ENCODE peak calls at places on chromosomes 7 and 10, in eight cellular contexts. One of them, this sample, is unnamed.

GRCh38 chr7:150421831-150422230 is 28.6 kb upstream of the GIMAP8 start:
- DNase-seq in GM19239: no peak
- DNase-seq in NCI-H460: no peak
- DNase-seq in T follicular helper cell: no peak
- DNase-seq in choroid plexus epithelial cell: no peak
- DNase-seq in GM12892: no peak
- DNase-seq in DMS 273 treated with DMSO at 0.1 percent for 48 hours: no peak
- DNase-seq in HFFc6: no peak
- DNase-seq in this sample: no peak

GRCh38 chr7:8121243-8121642 is 140.7 kb downstream of the ICA1 start:
- DNase-seq in GM19239: no peak
- DNase-seq in NCI-H460: no peak
- DNase-seq in T follicular helper cell: no peak
- DNase-seq in choroid plexus epithelial cell: no peak
- DNase-seq in GM12892: no peak
- DNase-seq in DMS 273 treated with DMSO at 0.1 percent for 48 hours: no peak
- DNase-seq in HFFc6: peak; percentile 3
- DNase-seq in this sample: no peak

GRCh38 chr10:86955501-86956194 is 1.8 kb downstream of the MMRN2 start:
- DNase-seq in GM19239: no peak
- DNase-seq in NCI-H460: no peak
- DNase-seq in T follicular helper cell: no peak
- DNase-seq in choroid plexus epithelial cell: no peak
- DNase-seq in GM12892: no peak
- DNase-seq in DMS 273 treated with DMSO at 0.1 percent for 48 hours: no peak
- DNase-seq in HFFc6: no peak
- DNase-seq in this sample: no peak

GRCh38 chr7:151482883-151483699 is 36.6 kb downstream of the RHEB start:
- DNase-seq in GM19239: no peak
- DNase-seq in NCI-H460: no peak
- DNase-seq in T follicular helper cell: no peak
- DNase-seq in choroid plexus epithelial cell: no peak
- DNase-seq in GM12892: no peak
- DNase-seq in DMS 273 treated with DMSO at 0.1 percent for 48 hours: no peak
- DNase-seq in HFFc6: no peak
- DNase-seq in this sample: no peak

GRCh38 chr10:26729395-26729794 is 31.9 kb downstream of the PDSS1 start:
- DNase-seq in GM19239: no peak
- DNase-seq in NCI-H460: no peak
- DNase-seq in T follicular helper cell: no peak
- DNase-seq in choroid plexus epithelial cell: no peak
- DNase-seq in GM12892: no peak
- DNase-seq in DMS 273 treated with DMSO at 0.1 percent for 48 hours: no peak
- DNase-seq in HFFc6: no peak
- DNase-seq in this sample: no peak

GRCh38 chr10:24435374-24435773 is 226.4 kb downstream of the KIAA1217 start:
- DNase-seq in GM19239: no peak
- DNase-seq in NCI-H460: no peak
- DNase-seq in T follicular helper cell: no peak
- DNase-seq in choroid plexus epithelial cell: peak; percentile 55
- DNase-seq in GM12892: no peak
- DNase-seq in DMS 273 treated with DMSO at 0.1 percent for 48 hours: no peak
- DNase-seq in HFFc6: peak; percentile 80
- DNase-seq in this sample: no peak

GRCh38 chr10:62755662-62756653 is 48.6 kb upstream of the ADO start:
- DNase-seq in GM19239: no peak
- DNase-seq in NCI-H460: no peak
- DNase-seq in T follicular helper cell: no peak
- DNase-seq in choroid plexus epithelial cell: no peak
- DNase-seq in GM12892: no peak
- DNase-seq in DMS 273 treated with DMSO at 0.1 percent for 48 hours: no peak
- DNase-seq in HFFc6: no peak
- DNase-seq in this sample: no peak

GRCh38 chr7:119196183-119196582 is 971.7 kb downstream of the ANKRD7 start:
- DNase-seq in GM19239: no peak
- DNase-seq in NCI-H460: no peak
- DNase-seq in T follicular helper cell: no peak
- DNase-seq in choroid plexus epithelial cell: no peak
- DNase-seq in GM12892: no peak
- DNase-seq in DMS 273 treated with DMSO at 0.1 percent for 48 hours: no peak
- DNase-seq in HFFc6: no peak
- DNase-seq in this sample: no peak

GRCh38 chr7:22564511-22565045 is 64.6 kb upstream of the STEAP1B start:
- DNase-seq in GM19239: no peak
- DNase-seq in NCI-H460: no peak
- DNase-seq in T follicular helper cell: no peak
- DNase-seq in choroid plexus epithelial cell: peak; percentile 77
- DNase-seq in GM12892: no peak
- DNase-seq in DMS 273 treated with DMSO at 0.1 percent for 48 hours: no peak
- DNase-seq in HFFc6: peak; percentile 89
- DNase-seq in this sample: no peak

GRCh38 chr7:117302396-117302795 is 20.5 kb downstream of the WNT2 start:
- DNase-seq in GM19239: no peak
- DNase-seq in NCI-H460: no peak
- DNase-seq in T follicular helper cell: no peak
- DNase-seq in choroid plexus epithelial cell: no peak
- DNase-seq in GM12892: no peak
- DNase-seq in DMS 273 treated with DMSO at 0.1 percent for 48 hours: no peak
- DNase-seq in HFFc6: no peak
- DNase-seq in this sample: no peak

GRCh38 chr7:116525913-116526857 is 1.3 kb downstream of the CAV1 start:
- DNase-seq in GM19239: peak; percentile 74
- DNase-seq in NCI-H460: peak; percentile 71
- DNase-seq in T follicular helper cell: peak; percentile 23
- DNase-seq in choroid plexus epithelial cell: peak; percentile 92
- DNase-seq in GM12892: peak; percentile 89
- DNase-seq in DMS 273 treated with DMSO at 0.1 percent for 48 hours: peak; percentile 16
- DNase-seq in HFFc6: peak; percentile 90
- DNase-seq in this sample: no peak

GRCh38 chr10:116207180-116207579 is 65.8 kb downstream of the GFRA1 start:
- DNase-seq in GM19239: no peak
- DNase-seq in NCI-H460: no peak
- DNase-seq in T follicular helper cell: no peak
- DNase-seq in choroid plexus epithelial cell: no peak
- DNase-seq in GM12892: no peak
- DNase-seq in DMS 273 treated with DMSO at 0.1 percent for 48 hours: no peak
- DNase-seq in HFFc6: no peak
- DNase-seq in this sample: no peak

GRCh38 chr10:34498821-34499220 is 316.3 kb downstream of the PARD3 start:
- DNase-seq in GM19239: no peak
- DNase-seq in NCI-H460: no peak
- DNase-seq in T follicular helper cell: no peak
- DNase-seq in choroid plexus epithelial cell: peak; percentile 50
- DNase-seq in GM12892: no peak
- DNase-seq in DMS 273 treated with DMSO at 0.1 percent for 48 hours: no peak
- DNase-seq in HFFc6: no peak
- DNase-seq in this sample: no peak

GRCh38 chr7:141288626-141289025 is 214.8 kb downstream of the TMEM178B start:
- DNase-seq in GM19239: no peak
- DNase-seq in NCI-H460: no peak
- DNase-seq in T follicular helper cell: no peak
- DNase-seq in choroid plexus epithelial cell: no peak
- DNase-seq in GM12892: no peak
- DNase-seq in DMS 273 treated with DMSO at 0.1 percent for 48 hours: no peak
- DNase-seq in HFFc6: no peak
- DNase-seq in this sample: no peak

GRCh38 chr10:81708946-81709345 is 166.0 kb upstream of the NRG3 start:
- DNase-seq in GM19239: no peak
- DNase-seq in NCI-H460: no peak
- DNase-seq in T follicular helper cell: no peak
- DNase-seq in choroid plexus epithelial cell: no peak
- DNase-seq in GM12892: no peak
- DNase-seq in DMS 273 treated with DMSO at 0.1 percent for 48 hours: no peak
- DNase-seq in HFFc6: no peak
- DNase-seq in this sample: no peak

GRCh38 chr10:132509506-132510173 is 27.9 kb upstream of the INPP5A start:
- DNase-seq in GM19239: no peak
- DNase-seq in NCI-H460: no peak
- DNase-seq in T follicular helper cell: no peak
- DNase-seq in choroid plexus epithelial cell: no peak
- DNase-seq in GM12892: peak; percentile 14
- DNase-seq in DMS 273 treated with DMSO at 0.1 percent for 48 hours: no peak
- DNase-seq in HFFc6: no peak
- DNase-seq in this sample: no peak

GRCh38 chr7:80614911-80615310 is 23.5 kb upstream of the CD36 start:
- DNase-seq in GM19239: no peak
- DNase-seq in NCI-H460: no peak
- DNase-seq in T follicular helper cell: no peak
- DNase-seq in choroid plexus epithelial cell: peak; percentile 68
- DNase-seq in GM12892: no peak
- DNase-seq in DMS 273 treated with DMSO at 0.1 percent for 48 hours: no peak
- DNase-seq in HFFc6: peak; percentile 68
- DNase-seq in this sample: no peak

GRCh38 chr7:122212754-122213153 is 68.7 kb upstream of the AASS start:
- DNase-seq in GM19239: no peak
- DNase-seq in NCI-H460: no peak
- DNase-seq in T follicular helper cell: no peak
- DNase-seq in choroid plexus epithelial cell: peak; percentile 34
- DNase-seq in GM12892: no peak
- DNase-seq in DMS 273 treated with DMSO at 0.1 percent for 48 hours: no peak
- DNase-seq in HFFc6: peak; percentile 7
- DNase-seq in this sample: no peak

GRCh38 chr10:43253461-43254198 is 13.2 kb downstream of the RASGEF1A start:
- DNase-seq in GM19239: peak; percentile 1
- DNase-seq in NCI-H460: no peak
- DNase-seq in T follicular helper cell: no peak
- DNase-seq in choroid plexus epithelial cell: no peak
- DNase-seq in GM12892: peak; percentile 20
- DNase-seq in DMS 273 treated with DMSO at 0.1 percent for 48 hours: no peak
- DNase-seq in HFFc6: no peak
- DNase-seq in this sample: no peak

GRCh38 chr10:98055875-98056516 is 25.6 kb upstream of the CRTAC1 start:
- DNase-seq in GM19239: peak; percentile 22
- DNase-seq in NCI-H460: peak; percentile 33
- DNase-seq in T follicular helper cell: no peak
- DNase-seq in choroid plexus epithelial cell: peak; percentile 9
- DNase-seq in GM12892: no peak
- DNase-seq in DMS 273 treated with DMSO at 0.1 percent for 48 hours: no peak
- DNase-seq in HFFc6: no peak
- DNase-seq in this sample: peak; percentile 56

GRCh38 chr7:107610353-107610752 is 30.3 kb downstream of the BCAP29 start:
- DNase-seq in GM19239: no peak
- DNase-seq in NCI-H460: no peak
- DNase-seq in T follicular helper cell: no peak
- DNase-seq in choroid plexus epithelial cell: peak; percentile 56
- DNase-seq in GM12892: no peak
- DNase-seq in DMS 273 treated with DMSO at 0.1 percent for 48 hours: no peak
- DNase-seq in HFFc6: no peak
- DNase-seq in this sample: no peak

GRCh38 chr10:21171197-21171935 is 274.3 kb upstream of the NEBL start:
- DNase-seq in GM19239: no peak
- DNase-seq in NCI-H460: no peak
- DNase-seq in T follicular helper cell: no peak
- DNase-seq in choroid plexus epithelial cell: peak; percentile 25
- DNase-seq in GM12892: no peak
- DNase-seq in DMS 273 treated with DMSO at 0.1 percent for 48 hours: no peak
- DNase-seq in HFFc6: no peak
- DNase-seq in this sample: peak; percentile 39

GRCh38 chr10:11154333-11154732 is 136.7 kb downstream of the CELF2 start:
- DNase-seq in GM19239: no peak
- DNase-seq in NCI-H460: no peak
- DNase-seq in T follicular helper cell: no peak
- DNase-seq in choroid plexus epithelial cell: no peak
- DNase-seq in GM12892: no peak
- DNase-seq in DMS 273 treated with DMSO at 0.1 percent for 48 hours: no peak
- DNase-seq in HFFc6: no peak
- DNase-seq in this sample: no peak

GRCh38 chr10:96390460-96390864 is 31.7 kb upstream of the OPALIN start:
- DNase-seq in GM19239: no peak
- DNase-seq in NCI-H460: no peak
- DNase-seq in T follicular helper cell: no peak
- DNase-seq in choroid plexus epithelial cell: no peak
- DNase-seq in GM12892: no peak
- DNase-seq in DMS 273 treated with DMSO at 0.1 percent for 48 hours: peak; percentile 73
- DNase-seq in HFFc6: no peak
- DNase-seq in this sample: no peak

GRCh38 chr10:70584366-70584765 is 18.2 kb downstream of the PRF1 start:
- DNase-seq in GM19239: no peak
- DNase-seq in NCI-H460: no peak
- DNase-seq in T follicular helper cell: no peak
- DNase-seq in choroid plexus epithelial cell: no peak
- DNase-seq in GM12892: no peak
- DNase-seq in DMS 273 treated with DMSO at 0.1 percent for 48 hours: no peak
- DNase-seq in HFFc6: no peak
- DNase-seq in this sample: no peak

GRCh38 chr7:94396606-94397005 is 1.9 kb downstream of the COL1A2 start:
- DNase-seq in GM19239: no peak
- DNase-seq in NCI-H460: no peak
- DNase-seq in T follicular helper cell: no peak
- DNase-seq in choroid plexus epithelial cell: peak; percentile 63
- DNase-seq in GM12892: no peak
- DNase-seq in DMS 273 treated with DMSO at 0.1 percent for 48 hours: peak; percentile 35
- DNase-seq in HFFc6: no peak
- DNase-seq in this sample: no peak

GRCh38 chr10:133275683-133276092 is 980 bp downstream of the ADAM8 start:
- DNase-seq in GM19239: peak; percentile 87
- DNase-seq in NCI-H460: no peak
- DNase-seq in T follicular helper cell: no peak
- DNase-seq in choroid plexus epithelial cell: no peak
- DNase-seq in GM12892: peak; percentile 64
- DNase-seq in DMS 273 treated with DMSO at 0.1 percent for 48 hours: no peak
- DNase-seq in HFFc6: no peak
- DNase-seq in this sample: peak; percentile 68

GRCh38 chr10:93815304-93816091 is 57.8 kb downstream of the LGI1 start:
- DNase-seq in GM19239: no peak
- DNase-seq in NCI-H460: no peak
- DNase-seq in T follicular helper cell: no peak
- DNase-seq in choroid plexus epithelial cell: peak; percentile 5
- DNase-seq in GM12892: no peak
- DNase-seq in DMS 273 treated with DMSO at 0.1 percent for 48 hours: no peak
- DNase-seq in HFFc6: no peak
- DNase-seq in this sample: peak; percentile 40

GRCh38 chr7:117401293-117402002 is 25.8 kb downstream of the ASZ1 start:
- DNase-seq in GM19239: no peak
- DNase-seq in NCI-H460: no peak
- DNase-seq in T follicular helper cell: no peak
- DNase-seq in choroid plexus epithelial cell: peak; percentile 38
- DNase-seq in GM12892: no peak
- DNase-seq in DMS 273 treated with DMSO at 0.1 percent for 48 hours: no peak
- DNase-seq in HFFc6: no peak
- DNase-seq in this sample: peak; percentile 50

GRCh38 chr7:117757440-117757839 is 115.8 kb downstream of the CTTNBP2 start:
- DNase-seq in GM19239: no peak
- DNase-seq in NCI-H460: no peak
- DNase-seq in T follicular helper cell: no peak
- DNase-seq in choroid plexus epithelial cell: no peak
- DNase-seq in GM12892: no peak
- DNase-seq in DMS 273 treated with DMSO at 0.1 percent for 48 hours: no peak
- DNase-seq in HFFc6: no peak
- DNase-seq in this sample: no peak

GRCh38 chr10:89392974-89393373 is 551 bp downstream of the IFIT1 start:
- DNase-seq in GM19239: no peak
- DNase-seq in NCI-H460: peak; percentile 18
- DNase-seq in T follicular helper cell: no peak
- DNase-seq in choroid plexus epithelial cell: peak; percentile 97
- DNase-seq in GM12892: no peak
- DNase-seq in DMS 273 treated with DMSO at 0.1 percent for 48 hours: no peak
- DNase-seq in HFFc6: peak; percentile 60
- DNase-seq in this sample: no peak

GRCh38 chr7:2572101-2572842 is 13.5 kb downstream of the IQCE start:
- DNase-seq in GM19239: no peak
- DNase-seq in NCI-H460: no peak
- DNase-seq in T follicular helper cell: no peak
- DNase-seq in choroid plexus epithelial cell: peak; percentile 60
- DNase-seq in GM12892: no peak
- DNase-seq in DMS 273 treated with DMSO at 0.1 percent for 48 hours: no peak
- DNase-seq in HFFc6: no peak
- DNase-seq in this sample: no peak

GRCh38 chr10:58291538-58292174 is 22.7 kb downstream of the CISD1 start:
- DNase-seq in GM19239: no peak
- DNase-seq in NCI-H460: peak; percentile 52
- DNase-seq in T follicular helper cell: no peak
- DNase-seq in choroid plexus epithelial cell: peak; percentile 88
- DNase-seq in GM12892: no peak
- DNase-seq in DMS 273 treated with DMSO at 0.1 percent for 48 hours: no peak
- DNase-seq in HFFc6: peak; percentile 47
- DNase-seq in this sample: peak; percentile 68

GRCh38 chr7:137953692-137954470 is 48.0 kb downstream of the CREB3L2 start:
- DNase-seq in GM19239: no peak
- DNase-seq in NCI-H460: peak; percentile 91
- DNase-seq in T follicular helper cell: no peak
- DNase-seq in choroid plexus epithelial cell: peak; percentile 89
- DNase-seq in GM12892: no peak
- DNase-seq in DMS 273 treated with DMSO at 0.1 percent for 48 hours: no peak
- DNase-seq in HFFc6: peak; percentile 76
- DNase-seq in this sample: peak; percentile 58